ENCODE peak calls at places on chromosomes 5 and 9, in seven cellular contexts. X is stimulated activated naive CD8-positive, alpha-beta T cell treated with anti-CD3 and anti-CD28 coated beads, Interleukin-15, Interleukin-2, amounts not matched to agents 100 U/mL and 50 U/mL, for 24 hours; O is HS-5; G is PC-9; C is amniotic stem cell; V is sigmoid colon; U is stimulated activated CD4-positive, alpha-beta T cell treated with anti-CD3 and anti-CD28 coated beads, Interleukin-1b, Interleukin-23, amount 100 ng/mL, for 1 hour. Y is an unnamed sample.

GRCh38 chr9:27496134-27496504 is 28.0 kb upstream of the IFNK start:
- DNase-seq in U (no peak), O (no peak), C (no peak), V (no peak), G (no peak), X (no peak), Y (no peak)

GRCh38 chr5:35188041-35188457 is 42.2 kb downstream of the PRLR start:
- DNase-seq in O (no peak), V (no peak), G (no peak), U (no peak), X (no peak), C (no peak), Y (no peak)

GRCh38 chr5:10441992-10442435 is 335 bp downstream of the ROPN1L start:
- DNase-seq in X (no peak), V (no peak), O (no peak), U (peak; percentile 3), G (no peak), C (no peak), Y (no peak)

GRCh38 chr9:133522073-133522910 is 2.5 kb downstream of the MYMK start:
- DNase-seq in X (no peak), V (no peak), C (no peak), O (no peak), U (no peak), G (peak; percentile 47), Y (no peak)

GRCh38 chr5:179327026-179327735 is 18.1 kb downstream of the ADAMTS2 start:
- DNase-seq in G (no peak), C (no peak), U (no peak), V (peak; percentile 64), O (no peak), X (no peak), Y (no peak)

GRCh38 chr9:18260527-18260926 is 213.4 kb upstream of the ADAMTSL1 start:
- DNase-seq in O (no peak), G (no peak), C (no peak), X (no peak), V (peak; percentile 73), U (no peak), Y (peak; percentile 55)

GRCh38 chr5:172567294-172567693 is 73.8 kb upstream of the NEURL1B start:
- DNase-seq in V (no peak), C (no peak), G (no peak), X (no peak), U (no peak), O (no peak), Y (no peak)

GRCh38 chr5:100577506-100577905 is 42.3 kb downstream of the FAM174A start:
- DNase-seq in V (no peak), C (no peak), O (no peak), G (no peak), X (no peak), U (no peak), Y (no peak)

GRCh38 chr5:169971780-169972179 is 8.5 kb downstream of the INSYN2B start:
- DNase-seq in G (no peak), V (no peak), X (no peak), C (no peak), O (no peak), U (no peak), Y (no peak)

GRCh38 chr5:7068156-7068555 is 327.8 kb upstream of the ADCY2 start:
- DNase-seq in X (no peak), U (no peak), O (no peak), C (no peak), V (no peak), G (no peak), Y (no peak)

GRCh38 chr9:3271581-3271980 is 254.2 kb downstream of the RFX3 start:
- DNase-seq in U (no peak), V (no peak), C (no peak), G (no peak), X (no peak), O (no peak), Y (no peak)

GRCh38 chr9:2623046-2623865 is 1.7 kb downstream of the VLDLR start:
- DNase-seq in G (peak; percentile 16), X (peak; percentile 8), V (peak; percentile 79), C (no peak), O (no peak), U (no peak), Y (peak; percentile 47)

GRCh38 chr5:9799601-9800000 is 169.4 kb upstream of the TAS2R1 start:
- DNase-seq in C (no peak), V (no peak), O (no peak), U (no peak), X (no peak), G (no peak), Y (no peak)

GRCh38 chr5:173627271-173627670 is 10.8 kb upstream of the BOD1 start:
- DNase-seq in C (no peak), X (no peak), V (no peak), G (no peak), O (no peak), U (no peak), Y (no peak)

GRCh38 chr5:168822745-168823281 is 243.6 kb upstream of the PANK3 start:
- DNase-seq in V (no peak), X (peak; percentile 15), G (no peak), C (no peak), O (no peak), U (no peak), Y (no peak)

GRCh38 chr5:55306641-55307382 is 682 bp downstream of the DHX29 start:
- DNase-seq in G (no peak), C (no peak), O (no peak), U (no peak), V (no peak), X (no peak), Y (no peak)

GRCh38 chr9:115808695-115809094 is 344.9 kb upstream of the PAPPA start:
- DNase-seq in U (no peak), V (no peak), G (no peak), C (no peak), X (no peak), O (no peak), Y (no peak)

GRCh38 chr9:112308576-112308975 is 24.8 kb downstream of the PTBP3 start:
- DNase-seq in O (no peak), C (no peak), V (no peak), X (no peak), G (no peak), U (no peak), Y (peak; percentile 93)

GRCh38 chr5:154575869-154576806 is 98.1 kb upstream of the HAND1 start:
- DNase-seq in G (no peak), X (no peak), V (no peak), U (no peak), C (no peak), O (no peak), Y (no peak)

GRCh38 chr5:140118294-140118936 is 4.5 kb downstream of the PURA start:
- DNase-seq in O (no peak), G (no peak), V (no peak), U (no peak), C (no peak), X (no peak), Y (no peak)

GRCh38 chr5:67934976-67935375 is 280.6 kb upstream of the PIK3R1 start:
- DNase-seq in O (no peak), U (no peak), V (no peak), X (no peak), C (no peak), G (no peak), Y (no peak)

GRCh38 chr5:91366571-91366970 is 16.5 kb downstream of the ARRDC3 start:
- DNase-seq in G (no peak), U (no peak), V (no peak), C (no peak), O (no peak), X (no peak), Y (no peak)

GRCh38 chr5:39093351-39093749 is 19.2 kb upstream of the RICTOR start:
- DNase-seq in O (no peak), U (no peak), V (no peak), C (no peak), G (no peak), X (no peak), Y (no peak)

GRCh38 chr9:80041821-80042220 is 470.1 kb downstream of the TLE4 start:
- DNase-seq in X (no peak), C (no peak), O (no peak), V (no peak), U (no peak), G (no peak), Y (no peak)

Y was measured in NCI-H774.